ENCODE peak calls at places on chromosome 17, in four cellular contexts. I is M059J, R is AG09309, S is SJSA1. T is an unnamed sample.

GRCh38 chr17:64212122-64212521 is 50.9 kb downstream of the TEX2 start:
- DNase-seq in I (no peak), R (no peak), S (no peak), T (no peak)

GRCh38 chr17:39601010-39601597 is 6.6 kb downstream of the NEUROD2 start:
- DNase-seq in I (no peak), R (no peak), S (no peak), T (no peak)

GRCh38 chr17:65518256-65518655 is 43.2 kb downstream of the AXIN2 start:
- DNase-seq in I (peak; percentile 38), R (no peak), S (no peak), T (no peak)

GRCh38 chr17:50560931-50561750 is 626 bp downstream of the CACNA1G start:
- DNase-seq in I (no peak), R (no peak), S (no peak), T (no peak)

GRCh38 chr17:49815761-49816281 is 27.3 kb downstream of the KAT7 start:
- DNase-seq in I (no peak), R (no peak), S (no peak), T (no peak)

GRCh38 chr17:49746791-49747490 is 17.0 kb downstream of the FAM117A start:
- DNase-seq in I (no peak), R (no peak), S (no peak), T (peak; percentile 76)

GRCh38 chr17:2724783-2725164 is 13.2 kb upstream of the CLUH start:
- DNase-seq in I (no peak), R (no peak), S (no peak), T (peak; percentile 22)

GRCh38 chr17:62703269-62703775 is 75.9 kb downstream of the MRC2 start:
- DNase-seq in I (peak; percentile 91), R (no peak), S (peak; percentile 77), T (no peak)

GRCh38 chr17:48487221-48487620 is 43.6 kb downstream of the HOXB1 start:
- DNase-seq in I (peak; percentile 47), R (no peak), S (no peak), T (no peak)

GRCh38 chr17:20121359-20122235 is 112.4 kb downstream of the SPECC1 start:
- DNase-seq in I (peak; percentile 53), R (no peak), S (peak; percentile 54), T (peak; percentile 40)

GRCh38 chr17:79269620-79270019 is 195.0 kb downstream of the ENGASE start:
- DNase-seq in I (no peak), R (no peak), S (no peak), T (no peak)

GRCh38 chr17:65514082-65514481 is 47.4 kb downstream of the AXIN2 start:
- DNase-seq in I (peak; percentile 64), R (no peak), S (no peak), T (no peak)

GRCh38 chr17:51373489-51374194 is 113.3 kb downstream of the UTP18 start:
- DNase-seq in I (no peak), R (no peak), S (no peak), T (no peak)

GRCh38 chr17:65371702-65372101 is 189.7 kb downstream of the AXIN2 start:
- DNase-seq in I (no peak), R (no peak), S (peak; percentile 23), T (no peak)

GRCh38 chr17:5500804-5501391 is 14.5 kb downstream of the MIS12 start:
- DNase-seq in I (peak; percentile 83), R (peak; percentile 50), S (peak; percentile 90), T (peak; percentile 79)

GRCh38 chr17:8273884-8274444 is 14.5 kb upstream of the RANGRF start:
- DNase-seq in I (no peak), R (no peak), S (no peak), T (no peak)

GRCh38 chr17:65131946-65132345 is 5.2 kb upstream of the RGS9 start:
- DNase-seq in I (peak; percentile 90), R (peak; percentile 87), S (peak; percentile 62), T (no peak)

GRCh38 chr17:50056961-50057330 is 1.0 kb downstream of the ITGA3 start:
- DNase-seq in I (peak; percentile 62), R (no peak), S (peak; percentile 82), T (no peak)

GRCh38 chr17:236641-237405 is 55.4 kb upstream of the DOC2B start:
- DNase-seq in I (peak; percentile 30), R (no peak), S (no peak), T (no peak)

GRCh38 chr17:50624321-50624935 is 10.3 kb upstream of the ABCC3 start:
- DNase-seq in I (no peak), R (no peak), S (no peak), T (no peak)

GRCh38 chr17:50218071-50218759 is 16.8 kb upstream of the COL1A1 start:
- DNase-seq in I (no peak), R (no peak), S (no peak), T (no peak)

GRCh38 chr17:78805301-78805700 is 23.2 kb upstream of the CYTH1 start:
- DNase-seq in I (no peak), R (no peak), S (no peak), T (no peak)

GRCh38 chr17:2089021-2089422 is 34.1 kb downstream of the HIC1 start:
- DNase-seq in I (no peak), R (no peak), S (no peak), T (no peak)

GRCh38 chr17:48074322-48075054 is 26.3 kb downstream of the NFE2L1 start:
- DNase-seq in I (peak; percentile 73), R (peak; percentile 56), S (peak; percentile 77), T (peak; percentile 61)

GRCh38 chr17:64741924-64742670 is 80.0 kb upstream of the SMURF2 start:
- DNase-seq in I (no peak), R (peak; percentile 75), S (peak; percentile 54), T (no peak)

GRCh38 chr17:30222741-30223175 is 12.7 kb downstream of the SLC6A4 start:
- DNase-seq in I (no peak), R (no peak), S (no peak), T (no peak)

GRCh38 chr17:82387577-82388106 is 16.1 kb downstream of the UTS2R start:
- DNase-seq in I (no peak), R (no peak), S (no peak), T (no peak)